ENCODE peak calls at places on chromosome X, in six cellular contexts. Q is T-cell; H is HEK293T; U is activated CD4-positive, alpha-beta T cell treated with anti-CD3 and anti-CD28 coated beads, Interleukin-2, amount 10 ng/mL, durations not matched to agents 7 days and 5 days; T is amygdala; S is HT-29. G is an unnamed sample.

GRCh38 chrX:118904664-118905063 is 69.8 kb upstream of the LONRF3 start:
- DNase-seq in T (no peak), H (no peak), S (no peak), Q (no peak), U (no peak), G (no peak)

GRCh38 chrX:108224218-108224617 is 132.6 kb downstream of the ATG4A start:
- DNase-seq in S (no peak), Q (no peak), U (no peak), H (no peak), T (no peak), G (no peak)

GRCh38 chrX:154333116-154333515 is 37.5 kb downstream of the TKTL1 start:
- DNase-seq in Q (no peak), S (no peak), T (no peak), H (no peak), U (no peak), G (no peak)

GRCh38 chrX:46577116-46578005 is 3.8 kb downstream of the CHST7 start:
- DNase-seq in T (no peak), H (no peak), S (no peak), Q (no peak), U (no peak), G (no peak)

GRCh38 chrX:2533424-2533823 is 32.6 kb upstream of the DHRSX start:
- DNase-seq in U (no peak), Q (no peak), T (no peak), S (no peak), H (no peak), G (no peak)

GRCh38 chrX:153353416-153353815 is 19.5 kb downstream of the ZNF275 start:
- DNase-seq in S (no peak), Q (no peak), H (peak), U (no peak), T (no peak), G (no peak)

GRCh38 chrX:153692611-153693156 is 5.0 kb downstream of the SLC6A8 start:
- DNase-seq in S (no peak), U (no peak), Q (no peak), T (no peak), H (no peak), G (no peak)

GRCh38 chrX:29911673-29912072 is 303.7 kb upstream of the MAGEB2 start:
- DNase-seq in U (no peak), T (no peak), H (no peak), Q (no peak), S (peak), G (no peak)

GRCh38 chrX:30364229-30364628 is 55.0 kb upstream of the NR0B1 start:
- DNase-seq in S (no peak), H (no peak), T (no peak), U (no peak), Q (no peak), G (no peak)

GRCh38 chrX:12223650-12224049 is 85.4 kb downstream of the FRMPD4 start:
- DNase-seq in U (no peak), T (no peak), S (no peak), Q (no peak), H (no peak), G (no peak)

GRCh38 chrX:47619486-47620302 is at the start of gene SYN1:
- DNase-seq in S (no peak), H (peak), U (peak), Q (peak), T (peak), G (peak)

GRCh38 chrX:129686422-129686948 is 31.7 kb upstream of the APLN start:
- DNase-seq in S (no peak), H (no peak), U (no peak), Q (no peak), T (no peak), G (no peak)

GRCh38 chrX:14903891-14904290 is 30.7 kb downstream of the MOSPD2 start:
- DNase-seq in U (no peak), S (no peak), T (no peak), Q (no peak), H (no peak), G (no peak)

GRCh38 chrX:6432211-6432610 is 102.7 kb downstream of the VCX3A start:
- DNase-seq in S (no peak), U (no peak), Q (no peak), H (no peak), T (no peak), G (no peak)

GRCh38 chrX:57417827-57418226 is 131.3 kb downstream of the FAAH2 start:
- DNase-seq in S (no peak), T (no peak), Q (no peak), H (no peak), U (no peak), G (no peak)

GRCh38 chrX:2767631-2768455 is 16.0 kb downstream of the XG start:
- DNase-seq in T (no peak), H (no peak), U (no peak), Q (no peak), S (no peak), G (no peak)

GRCh38 chrX:109927663-109928273 is 75.1 kb upstream of the TMEM164 start:
- DNase-seq in T (no peak), S (no peak), U (no peak), Q (no peak), H (no peak), G (no peak)

GRCh38 chrX:94389044-94389443 is 715.0 kb downstream of the FAM133A start:
- DNase-seq in Q (no peak), H (no peak), U (no peak), T (no peak), S (no peak), G (no peak)

GRCh38 chrX:43836435-43837184 is 45.6 kb downstream of the MAOB start:
- DNase-seq in U (no peak), T (no peak), S (peak), Q (no peak), H (peak), G (no peak)

GRCh38 chrX:3659761-3660160 is 53.7 kb downstream of the PRKX start:
- DNase-seq in S (no peak), Q (no peak), U (no peak), H (no peak), T (no peak), G (no peak)

GRCh38 chrX:153934473-153935325 is at the start of gene NAA10:
- DNase-seq in U (peak), Q (no peak), H (peak), S (peak), T (no peak), G (no peak)

GRCh38 chrX:38923451-38923969 is 122.3 kb downstream of the MID1IP1 start:
- DNase-seq in T (no peak), H (no peak), S (no peak), U (no peak), Q (no peak), G (no peak)

GRCh38 chrX:48508400-48509244 is at the start of gene PORCN:
- DNase-seq in H (peak), T (no peak), U (peak), S (peak), Q (peak), G (peak)

GRCh38 chrX:109840585-109840984 is 107.5 kb upstream of the ACSL4 start:
- DNase-seq in T (no peak), U (no peak), S (no peak), Q (no peak), H (no peak), G (no peak)

GRCh38 chrX:12949927-12950656 is 24.8 kb upstream of the TMSB4X start:
- DNase-seq in S (peak), T (peak), H (no peak), Q (peak), U (peak), G (peak)

GRCh38 chrX:31547816-31548215 is 476.0 kb upstream of the FTHL17 start:
- DNase-seq in Q (no peak), H (no peak), T (no peak), S (no peak), U (no peak), G (no peak)

GRCh38 chrX:150558424-150558823 is 10.0 kb upstream of the MTM1 start:
- DNase-seq in Q (no peak), U (no peak), T (no peak), S (no peak), H (no peak), G (no peak)

GRCh38 chrX:121160987-121161386 is 113.6 kb downstream of the GLUD2 start:
- DNase-seq in U (no peak), T (no peak), S (no peak), H (no peak), Q (no peak), G (no peak)

GRCh38 chrX:132692066-132692465 is 203.2 kb upstream of the MBNL3 start:
- DNase-seq in S (no peak), T (no peak), H (no peak), Q (no peak), U (no peak), G (no peak)

GRCh38 chrX:4830880-4831557 is 1117.6 kb upstream of the PRKX start:
- DNase-seq in T (no peak), Q (no peak), S (peak), U (no peak), H (no peak), G (no peak)

GRCh38 chrX:40971736-40972135 is 113.5 kb upstream of the USP9X start:
- DNase-seq in H (no peak), Q (no peak), T (no peak), S (no peak), U (no peak), G (no peak)

GRCh38 chrX:70769659-70770232 is 138.8 kb downstream of the TEX11 start:
- DNase-seq in H (peak), S (peak), U (no peak), Q (no peak), T (no peak), G (no peak)

GRCh38 chrX:152600853-152601635 is 36.7 kb upstream of the GABRQ start:
- DNase-seq in Q (no peak), S (no peak), T (peak), H (no peak), U (no peak), G (no peak)

GRCh38 chrX:38561951-38562719 is 793 bp downstream of the TSPAN7 start:
- DNase-seq in T (no peak), H (peak), Q (no peak), S (no peak), U (no peak), G (no peak)

GRCh38 chrX:134669378-134670098 is 11.3 kb upstream of the PLAC1 start:
- DNase-seq in H (no peak), U (no peak), Q (no peak), S (no peak), T (no peak), G (no peak)

GRCh38 chrX:153670748-153671588 is 2.6 kb downstream of the PNCK start:
- DNase-seq in U (no peak), H (no peak), T (no peak), S (no peak), Q (no peak), G (no peak)